ENCODE peak calls at places on chromosome 2, in seven cellular contexts. I is mesothelial cell of epicardium, X is hepatocyte, Y is Calu3, F is coronary artery, T is stomach, P is AG04450. L is an unnamed sample.

GRCh38 chr2:50098242-50098641 is 933.7 kb downstream of the NRXN1 start:
- DNase-seq in I (no peak), X (peak; percentile 10), P (no peak), T (no peak), F (no peak), Y (no peak), L (no peak)

GRCh38 chr2:189302274-189302948 is 122.8 kb upstream of the COL5A2 start:
- DNase-seq in Y (no peak), T (no peak), I (no peak), X (no peak), F (no peak), P (no peak), L (no peak)

GRCh38 chr2:214376631-214377624 is 33.9 kb upstream of the VWC2L start:
- DNase-seq in P (no peak), Y (no peak), F (no peak), I (no peak), X (no peak), T (no peak), L (no peak)

GRCh38 chr2:177338177-177338721 is 54.3 kb upstream of the AGPS start:
- DNase-seq in Y (peak; percentile 42), P (no peak), F (no peak), X (no peak), I (no peak), T (no peak), L (peak; percentile 21)

GRCh38 chr2:29223851-29224692 is 108.9 kb downstream of the CLIP4 start:
- DNase-seq in I (no peak), T (no peak), P (peak; percentile 11), X (no peak), F (no peak), Y (peak; percentile 27), L (peak; percentile 42)

GRCh38 chr2:18456026-18456425 is 104.4 kb downstream of the RDH14 start:
- DNase-seq in F (no peak), T (no peak), Y (no peak), X (no peak), P (no peak), I (no peak), L (no peak)

GRCh38 chr2:210663574-210663973 is 107.2 kb downstream of the CPS1 start:
- DNase-seq in X (peak; percentile 48), F (no peak), P (no peak), I (no peak), T (no peak), Y (peak; percentile 21), L (no peak)

GRCh38 chr2:130756721-130757195 is 1.4 kb downstream of the AMER3 start:
- DNase-seq in I (no peak), P (no peak), T (no peak), X (no peak), Y (no peak), F (no peak), L (no peak)

GRCh38 chr2:189439342-189439741 is 1.9 kb upstream of the WDR75 start:
- DNase-seq in Y (no peak), P (no peak), T (no peak), F (no peak), X (no peak), I (no peak), L (no peak)

GRCh38 chr2:109611467-109612095 is 2.2 kb downstream of the SEPTIN10 start:
- DNase-seq in Y (no peak), F (no peak), X (no peak), T (no peak), I (no peak), P (peak; percentile 78), L (no peak)

GRCh38 chr2:176652300-176653182 is 383.3 kb downstream of the MTX2 start:
- DNase-seq in X (peak; percentile 75), Y (peak; percentile 24), T (no peak), P (peak; percentile 4), I (no peak), F (no peak), L (peak; percentile 30)

GRCh38 chr2:140262908-140263307 is 1482.7 kb upstream of the NXPH2 start:
- DNase-seq in Y (no peak), F (no peak), P (no peak), T (no peak), I (no peak), X (no peak), L (no peak)

GRCh38 chr2:56313541-56313940 is 129.8 kb downstream of the CCDC85A start:
- DNase-seq in X (peak; percentile 71), F (no peak), I (no peak), P (no peak), T (no peak), Y (no peak), L (no peak)

GRCh38 chr2:76212305-76212985 is 501.7 kb upstream of the GCFC2 start:
- DNase-seq in P (no peak), T (no peak), X (no peak), I (no peak), F (no peak), Y (no peak), L (no peak)

GRCh38 chr2:186991766-186992417 is 142.9 kb upstream of the ZSWIM2 start:
- DNase-seq in Y (no peak), F (no peak), I (no peak), T (no peak), X (no peak), P (no peak), L (no peak)

GRCh38 chr2:26401739-26402541 is at the start of gene DRC1:
- DNase-seq in I (peak; percentile 86), F (no peak), P (peak; percentile 37), Y (peak; percentile 88), T (peak; percentile 39), X (peak; percentile 92), L (peak; percentile 37)

GRCh38 chr2:161136194-161136593 is 24.0 kb upstream of the TANK start:
- DNase-seq in Y (no peak), P (no peak), F (no peak), X (no peak), T (no peak), I (no peak), L (no peak)

GRCh38 chr2:121828281-121828731 is 72.9 kb downstream of the TSN start:
- DNase-seq in F (no peak), X (no peak), T (no peak), Y (no peak), P (no peak), I (no peak), L (no peak)

GRCh38 chr2:231965118-231965517 is 3.6 kb downstream of the DIS3L2 start:
- DNase-seq in P (no peak), Y (no peak), T (no peak), F (no peak), X (no peak), I (no peak), L (no peak)

DNA sequence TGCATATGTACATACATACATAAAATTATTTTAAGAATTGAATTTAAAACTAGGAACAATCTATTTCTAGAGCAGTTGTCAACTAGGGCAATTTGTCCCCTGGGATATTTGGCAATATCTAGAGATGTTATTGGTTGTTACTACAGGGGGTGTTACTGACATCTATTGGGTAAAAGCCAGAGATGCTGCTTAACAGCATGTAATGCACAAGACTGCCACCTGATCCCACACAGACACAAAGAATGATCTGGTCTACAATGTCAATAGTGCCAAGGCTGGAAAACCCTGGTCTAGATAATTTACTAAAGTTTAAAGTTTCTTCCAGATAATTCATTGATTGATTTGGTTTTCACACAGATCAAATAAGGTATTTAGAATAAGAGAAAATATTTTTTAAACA is 185.3 kb downstream of the NYAP2 start:
- DNase-seq in I (no peak), T (no peak), F (no peak), Y (no peak), X (no peak), P (no peak), L (no peak)
- TF ChIP-seq CTCF in I (no peak), T (no peak), F (no peak), Y (no peak), X (no peak), P (no peak), L (no peak)

GRCh38 chr2:25165992-25166618 is 2.3 kb downstream of the POMC start:
- DNase-seq in F (no peak), P (no peak), Y (peak; percentile 67), I (no peak), X (peak; percentile 29), T (peak; percentile 40), L (no peak)
- TF ChIP-seq CTCF in F (no peak), P (no peak), Y (no peak), I (no peak), X (peak; percentile 30), T (no peak), L (peak; percentile 10)

DNA sequence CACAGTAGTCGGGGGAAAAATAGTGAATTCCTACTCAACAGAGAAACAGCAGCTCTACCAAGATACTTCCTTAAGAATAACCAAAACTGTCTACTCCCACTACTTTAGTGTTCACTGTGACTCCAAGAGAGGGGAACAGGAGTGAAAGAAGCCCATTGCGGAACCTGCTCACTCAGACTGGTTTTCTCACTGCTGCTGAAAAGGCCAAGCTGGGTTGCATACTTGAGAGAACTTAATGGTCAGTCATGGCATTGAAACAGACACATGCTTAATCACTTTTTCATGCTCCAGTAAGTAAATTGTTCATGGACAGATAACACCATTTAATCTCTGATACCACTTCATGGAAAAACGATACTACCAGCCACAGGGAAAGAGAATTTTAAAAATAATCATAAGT is 35.7 kb upstream of the SLC8A1 start:
- DNase-seq in I (no peak), F (no peak), Y (no peak), X (no peak), P (no peak), T (no peak), L (no peak)
- TF ChIP-seq CTCF in I (no peak), F (no peak), Y (no peak), X (no peak), P (no peak), T (no peak), L (no peak)

GRCh38 chr2:45343618-45344017 is 267.4 kb downstream of the SRBD1 start:
- DNase-seq in X (no peak), F (peak; percentile 49), I (no peak), Y (no peak), P (no peak), T (no peak), L (no peak)

GRCh38 chr2:45344502-45344901 is 266.6 kb downstream of the SRBD1 start:
- DNase-seq in X (no peak), T (no peak), Y (no peak), P (no peak), F (peak; percentile 55), I (no peak), L (no peak)

GRCh38 chr2:45344071-45344470 is 267.0 kb downstream of the SRBD1 start:
- DNase-seq in F (peak; percentile 54), X (no peak), P (no peak), T (no peak), I (peak; percentile 29), Y (no peak), L (no peak)

DNA sequence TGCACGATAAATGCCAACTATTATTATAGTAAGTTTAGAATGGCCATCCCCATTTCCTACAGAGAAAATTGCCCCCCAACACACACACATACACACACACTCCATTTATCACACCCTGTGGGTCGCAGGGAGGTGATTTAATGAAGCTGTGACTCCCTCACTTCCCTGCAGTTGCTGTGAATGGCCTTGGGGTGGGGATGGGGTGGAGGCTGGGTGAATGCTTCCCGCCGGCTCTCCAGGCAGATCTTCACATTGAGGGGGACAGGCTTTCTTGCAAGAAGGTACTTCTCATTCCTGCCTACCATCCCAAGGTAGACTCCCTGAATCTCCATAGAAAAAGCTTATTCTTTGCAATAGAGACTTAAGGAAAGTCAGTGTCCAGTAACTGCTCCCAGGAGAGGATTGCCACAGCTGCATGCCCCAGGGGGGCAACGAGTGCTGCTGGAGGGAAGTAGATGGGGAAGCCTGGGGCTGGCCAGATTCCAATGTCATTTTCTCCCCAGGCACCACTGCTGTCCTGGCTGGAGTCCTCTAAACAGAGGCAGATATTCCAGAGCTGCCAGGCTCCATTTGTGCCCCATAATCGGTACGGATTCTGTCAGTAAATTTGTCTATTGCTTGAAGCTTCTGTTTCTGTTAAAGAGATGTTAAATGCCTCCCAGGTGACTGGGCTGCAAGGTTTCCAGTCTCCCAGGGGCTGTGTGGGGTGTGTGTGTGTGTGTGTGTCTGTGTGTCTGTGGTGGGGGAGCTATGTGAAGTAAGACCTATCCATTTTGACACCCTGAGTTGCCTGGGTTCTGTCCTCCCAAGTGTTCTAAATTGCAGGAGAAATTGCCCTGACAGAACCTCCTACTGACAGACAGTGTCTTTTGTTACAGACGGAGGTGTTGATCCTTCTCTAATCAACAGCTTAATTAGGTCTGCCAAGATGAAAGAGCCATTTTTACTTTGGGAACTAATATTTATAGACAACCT is 265.4 kb downstream of the SRBD1 start:
- DNase-seq in X (no peak), I (no peak), F (peak; percentile 40), T (no peak), P (no peak), Y (no peak), L (no peak)
- TF ChIP-seq CTCF in X (no peak), I (no peak), F (no peak), T (no peak), P (peak; percentile 2), Y (no peak), L (peak; percentile 3)